ENCODE peak calls at places on chromosomes 11 and 22, in five cellular contexts. R is H1, J is mesendoderm, I is neuronal stem cell, H is H9. N is an unnamed sample.
A peak's percentile ranks its signal among the peaks of the same experiment; 100 is the strongest.

GRCh38 chr22:31635638-31636306 is 26.2 kb downstream of the PISD start:
- DNase-seq in R (no peak), J (no peak), I (no peak), H (no peak), N (no peak)

GRCh38 chr11:69815973-69816372 is 3.2 kb downstream of the FGF3 start:
- DNase-seq in R (no peak), J (no peak), I (no peak), H (no peak), N (no peak)

GRCh38 chr11:75280227-75280671 is 39.7 kb downstream of the TPBGL start:
- DNase-seq in R (peak; percentile 92), J (peak; percentile 92), I (peak; percentile 81), H (peak; percentile 94), N (peak; percentile 77)

GRCh38 chr22:32627091-32627490 is 152.5 kb downstream of the FBXO7 start:
- DNase-seq in R (no peak), J (no peak), I (no peak), H (no peak), N (no peak)

GRCh38 chr11:58060939-58061672 is 30.4 kb downstream of the OR6Q1 start:
- DNase-seq in R (no peak), J (peak; percentile 78), I (no peak), H (peak; percentile 46), N (no peak)

GRCh38 chr11:4683020-4683419 is 14.6 kb downstream of the OR51E2 start:
- DNase-seq in R (no peak), J (no peak), I (no peak), H (no peak), N (no peak)

GRCh38 chr11:125110996-125111340 is 458 bp downstream of the TMEM218 start:
- DNase-seq in R (no peak), J (peak; percentile 61), I (no peak), H (no peak), N (no peak)

GRCh38 chr11:85854212-85854556 is 999 bp upstream of the CCDC83 start:
- DNase-seq in R (no peak), J (no peak), I (no peak), H (no peak), N (no peak)

GRCh38 chr11:78385205-78385604 is 32.4 kb downstream of the GAB2 start:
- DNase-seq in R (no peak), J (no peak), I (no peak), H (no peak), N (no peak)

GRCh38 chr11:125270106-125270505 is 105.6 kb downstream of the PKNOX2 start:
- DNase-seq in R (no peak), J (no peak), I (no peak), H (no peak), N (no peak)

GRCh38 chr11:45896392-45897068 is 10.5 kb downstream of the FREY1 start:
- DNase-seq in R (peak; percentile 84), J (peak; percentile 55), I (peak; percentile 48), H (peak; percentile 82), N (no peak)

GRCh38 chr11:14179126-14179820 is 179.7 kb downstream of the RRAS2 start:
- DNase-seq in R (no peak), J (no peak), I (no peak), H (no peak), N (peak; percentile 32)

GRCh38 chr11:31656051-31656450 is 146.5 kb downstream of the ELP4 start:
- DNase-seq in R (no peak), J (no peak), I (no peak), H (no peak), N (peak; percentile 5)

GRCh38 chr11:8608646-8609045 is 14.6 kb upstream of the STK33 start:
- DNase-seq in R (no peak), J (no peak), I (no peak), H (no peak), N (peak; percentile 71)

GRCh38 chr22:46761539-46762237 is 762 bp upstream of the TBC1D22A start:
- DNase-seq in R (no peak), J (peak; percentile 44), I (peak; percentile 23), H (no peak), N (no peak)

GRCh38 chr11:57662893-57663292 is 5.0 kb upstream of the ZDHHC5 start:
- DNase-seq in R (no peak), J (peak; percentile 55), I (no peak), H (no peak), N (no peak)

GRCh38 chr22:37690901-37691504 is 4.9 kb downstream of the NOL12 start:
- DNase-seq in R (no peak), J (no peak), I (no peak), H (no peak), N (no peak)

GRCh38 chr22:37701121-37701786 is 4.4 kb downstream of the TRIOBP start:
- DNase-seq in R (no peak), J (no peak), I (no peak), H (no peak), N (no peak)

GRCh38 chr22:37697540-37697835 is 640 bp downstream of the TRIOBP start:
- DNase-seq in R (peak; percentile 73), J (no peak), I (no peak), H (peak; percentile 62), N (no peak)

GRCh38 chr22:37692627-37693285 is 4.1 kb upstream of the TRIOBP start:
- DNase-seq in R (no peak), J (no peak), I (no peak), H (no peak), N (no peak)

GRCh38 chr22:37696657-37697539 is at the start of gene TRIOBP:
- DNase-seq in R (peak; percentile 97), J (peak; percentile 99), I (peak; percentile 96), H (peak; percentile 99), N (peak; percentile 95)
- H3K18ac ChIP-seq in R (peak within 1 kb of the TSS; percentile 90), J (peak within 1 kb of the TSS; percentile 12), I (peak within 1 kb of the TSS; percentile 81), H (peak within 1 kb of the TSS; percentile 25), N (no peak within 1 kb of the TSS)

DNA sequence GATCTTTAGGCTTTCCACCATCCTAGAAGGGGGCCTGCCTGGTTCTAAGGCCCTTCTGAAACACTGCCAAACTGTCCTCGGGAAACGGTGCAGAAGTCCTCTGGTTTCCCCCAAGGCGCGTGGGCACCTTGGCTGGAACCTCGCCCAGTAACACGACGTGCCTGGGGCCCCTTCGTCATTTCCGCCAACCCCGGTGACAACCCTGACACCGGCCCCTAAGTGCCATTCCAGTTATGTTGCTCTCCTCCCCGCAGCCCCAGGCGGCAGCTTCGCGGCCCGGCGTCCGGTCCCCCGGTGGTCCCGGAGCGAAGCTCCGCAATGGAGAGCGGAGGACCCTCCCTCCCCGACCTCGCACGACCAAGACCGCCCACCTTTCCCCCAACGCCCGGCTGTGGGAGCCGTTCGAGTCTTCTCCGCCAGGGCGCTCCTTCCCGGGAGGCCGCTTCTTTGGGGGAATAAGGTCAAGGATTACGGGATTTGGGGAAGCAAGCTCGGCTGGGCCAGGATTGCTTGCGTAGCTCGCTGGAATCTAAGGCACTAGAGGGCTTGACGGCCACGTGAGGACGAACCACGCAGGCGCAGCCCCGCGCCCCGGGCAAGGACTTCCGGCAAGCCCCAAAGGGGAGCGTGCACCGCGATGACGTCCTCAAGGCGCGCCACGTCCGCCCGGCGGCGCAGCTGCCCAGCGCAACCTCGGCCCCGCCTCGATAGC is 648 bp downstream of the RNH1 start:
- DNase-seq in R (peak; percentile 98), J (peak; percentile 98), I (no peak), H (peak; percentile 98), N (peak; percentile 97)
- H3K18ac ChIP-seq in R (peak overlapping the region; percentile 78), J (peak overlapping the region; percentile 93), I (peak overlapping the region; percentile 85), H (peak overlapping the region; percentile 5), N (peak overlapping the region; percentile 98)

DNA sequence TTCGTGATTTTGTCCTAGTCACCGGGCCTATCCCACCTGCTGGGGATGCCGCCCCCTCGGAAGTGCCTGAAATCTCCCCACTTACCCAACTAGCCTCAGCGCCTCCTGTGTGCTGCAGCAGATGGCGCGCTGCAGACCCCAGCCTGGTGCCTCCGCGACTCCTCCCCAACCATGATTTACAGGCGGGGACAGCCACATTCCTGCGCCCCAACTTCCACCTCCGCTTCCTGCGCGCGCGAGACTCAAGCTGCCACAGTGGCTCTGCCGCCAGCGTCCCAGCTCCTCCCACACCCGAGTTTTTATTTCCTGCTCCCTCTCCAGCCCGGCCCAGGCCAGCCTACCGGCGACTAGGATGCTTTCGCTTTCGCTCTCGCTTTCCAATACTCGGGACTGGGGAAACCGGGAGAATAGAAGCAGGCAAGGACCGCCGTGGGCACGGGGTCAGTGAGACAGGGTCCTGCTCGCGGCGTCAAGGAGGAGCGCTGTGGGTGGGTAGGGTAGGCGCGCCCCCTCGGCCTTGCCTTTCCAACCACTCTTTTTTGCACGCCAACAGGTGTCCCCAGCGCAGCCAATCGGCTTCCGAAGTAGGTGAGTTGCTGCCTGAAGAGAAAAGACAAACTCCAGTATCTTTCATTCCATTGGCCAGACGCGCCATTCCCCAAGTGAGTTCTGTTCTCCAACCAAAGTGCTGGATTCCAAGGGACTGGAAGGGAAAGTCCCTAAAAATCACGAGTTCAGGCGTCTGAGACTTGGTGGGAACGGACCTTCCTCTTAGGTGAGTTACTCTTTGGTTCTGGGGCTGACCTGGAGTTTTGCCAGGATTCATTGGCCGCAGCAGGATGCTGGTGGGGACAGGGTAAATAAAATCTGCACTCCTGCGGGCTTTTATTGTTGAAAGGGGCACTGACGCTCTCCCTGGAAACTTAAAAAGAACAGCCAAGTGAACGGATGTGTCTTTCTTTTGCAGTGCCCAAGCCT is at the start of gene FAM111A:
- DNase-seq in R (peak; percentile 83), J (peak; percentile 94), I (peak; percentile 57), H (peak; percentile 96), N (peak; percentile 94)
- H3K18ac ChIP-seq in R (no peak within 1 kb of the TSS), J (no peak within 1 kb of the TSS), I (peak within 1 kb of the TSS; percentile 93), H (peak within 1 kb of the TSS; percentile 43), N (no peak within 1 kb of the TSS)

DNA sequence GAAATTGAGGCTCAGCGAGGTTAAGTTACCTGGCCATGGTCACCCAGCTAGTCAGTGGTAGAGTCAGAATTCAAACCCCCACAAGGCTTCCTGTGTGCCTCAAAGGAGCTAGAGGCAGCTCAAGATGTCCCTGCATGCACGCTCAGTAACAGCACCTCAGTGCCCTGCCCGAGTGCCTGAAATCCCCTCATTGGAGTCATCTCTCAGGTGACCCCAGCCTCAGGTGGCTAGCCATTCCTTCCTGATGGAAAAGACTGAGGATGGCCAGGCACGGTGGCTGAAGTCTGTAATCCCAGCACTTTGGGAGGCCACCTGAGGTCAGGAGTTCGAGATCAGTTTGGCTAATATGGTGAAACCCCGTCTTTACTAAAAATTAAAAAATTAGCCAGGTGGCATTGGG is 36.9 kb downstream of the LIF start:
- DNase-seq in R (no peak), J (no peak), I (no peak), H (no peak), N (no peak)
- H3K18ac ChIP-seq in R (no peak overlapping the region), J (no peak overlapping the region), I (no peak overlapping the region), H (no peak overlapping the region), N (no peak overlapping the region)

GRCh38 chr22:39959640-39960447 is at the start of gene TMA7B:
- DNase-seq in R (no peak), J (peak; percentile 86), I (no peak), H (peak; percentile 74), N (peak; percentile 86)
- H3K18ac ChIP-seq in R (no peak within 1 kb of the TSS), J (no peak within 1 kb of the TSS), I (peak within 1 kb of the TSS; percentile 36), H (no peak within 1 kb of the TSS), N (peak within 1 kb of the TSS; percentile 46)

DNA sequence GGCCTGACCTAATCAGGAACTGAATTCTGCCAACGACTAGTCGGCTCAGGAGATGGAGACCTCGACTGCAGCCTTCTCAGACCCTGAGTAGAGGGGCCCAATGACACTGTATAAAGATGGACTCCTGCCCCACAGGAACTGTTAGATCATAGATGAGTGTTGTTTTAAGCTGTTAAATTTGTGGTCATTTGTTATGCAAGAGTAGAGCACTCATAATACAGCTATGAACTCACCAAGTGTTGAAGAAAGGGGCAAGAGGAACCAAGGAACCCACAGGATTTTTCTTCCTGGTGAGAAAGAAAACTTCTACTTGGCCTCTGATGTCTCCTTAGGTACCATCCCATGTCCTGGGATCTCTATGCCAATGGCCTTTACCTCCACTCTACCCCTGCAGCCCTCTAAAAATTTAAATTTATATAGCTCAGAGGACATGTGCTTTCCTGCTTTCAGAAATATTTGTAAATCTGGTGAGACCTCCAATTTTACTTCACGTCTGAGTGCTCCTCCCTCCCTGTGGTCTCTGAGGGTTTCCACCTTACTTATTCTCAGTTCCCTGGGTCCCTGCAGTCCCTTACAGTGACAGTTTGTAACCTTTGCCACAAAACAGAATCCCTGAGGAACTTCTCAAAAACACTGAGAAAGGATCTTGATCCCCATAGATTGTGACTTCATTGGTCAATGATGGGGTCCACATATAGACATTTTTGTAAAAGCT is 256.3 kb upstream of the ARHGAP20 start:
- DNase-seq in R (no peak), J (no peak), I (no peak), H (no peak), N (peak; percentile 30)
- H3K18ac ChIP-seq in R (no peak overlapping the region), J (no peak overlapping the region), I (no peak overlapping the region), H (no peak overlapping the region), N (no peak overlapping the region)